ENCODE peak calls at places on chromosomes 2 and 18, in four cellular contexts. One of them, this sample, is unnamed.

GRCh38 chr18:37720706-37721105 is 155.1 kb upstream of the CELF4 start:
- DNase-seq in Peyer's patch: no peak
- DNase-seq in adrenal gland: no peak
- DNase-seq in heart left ventricle: no peak
- DNase-seq in this sample: peak

GRCh38 chr2:65574911-65575444 is 142.6 kb upstream of the SPRED2 start:
- DNase-seq in Peyer's patch: no peak
- DNase-seq in adrenal gland: no peak
- DNase-seq in heart left ventricle: no peak
- DNase-seq in this sample: no peak

GRCh38 chr2:99707592-99707991 is 217.8 kb upstream of the REV1 start:
- DNase-seq in heart left ventricle: no peak
- DNase-seq in adrenal gland: no peak
- DNase-seq in Peyer's patch: no peak
- DNase-seq in this sample: no peak

GRCh38 chr2:230184727-230185578 is 34.8 kb downstream of the SP110 start:
- DNase-seq in adrenal gland: no peak
- DNase-seq in Peyer's patch: no peak
- DNase-seq in heart left ventricle: no peak
- DNase-seq in this sample: no peak

GRCh38 chr2:172021074-172021931 is 21.6 kb downstream of the METAP1D start:
- DNase-seq in adrenal gland: no peak
- DNase-seq in heart left ventricle: no peak
- DNase-seq in Peyer's patch: no peak
- DNase-seq in this sample: no peak

GRCh38 chr2:239824051-239824694 is 201.0 kb downstream of the NDUFA10 start:
- DNase-seq in Peyer's patch: peak
- DNase-seq in adrenal gland: no peak
- DNase-seq in heart left ventricle: no peak
- DNase-seq in this sample: peak

GRCh38 chr2:73258186-73258912 is 24.2 kb downstream of the CCT7 start:
- DNase-seq in Peyer's patch: no peak
- DNase-seq in adrenal gland: no peak
- DNase-seq in heart left ventricle: no peak
- DNase-seq in this sample: peak

GRCh38 chr2:65661980-65662653 is 229.7 kb upstream of the SPRED2 start:
- DNase-seq in heart left ventricle: no peak
- DNase-seq in adrenal gland: no peak
- DNase-seq in Peyer's patch: no peak
- DNase-seq in this sample: no peak

GRCh38 chr2:97005353-97005752 is 19.0 kb upstream of the FAM178B start:
- DNase-seq in Peyer's patch: no peak
- DNase-seq in heart left ventricle: no peak
- DNase-seq in adrenal gland: no peak
- DNase-seq in this sample: no peak

GRCh38 chr2:30666307-30666874 is 140.9 kb downstream of the CAPN13 start:
- DNase-seq in heart left ventricle: no peak
- DNase-seq in adrenal gland: peak
- DNase-seq in Peyer's patch: no peak
- DNase-seq in this sample: no peak

GRCh38 chr2:201363857-201364560 is 6.9 kb upstream of the FLACC1 start:
- DNase-seq in Peyer's patch: no peak
- DNase-seq in heart left ventricle: no peak
- DNase-seq in adrenal gland: no peak
- DNase-seq in this sample: no peak

GRCh38 chr2:145380436-145381017 is 860.6 kb upstream of the ZEB2 start:
- DNase-seq in Peyer's patch: no peak
- DNase-seq in adrenal gland: no peak
- DNase-seq in heart left ventricle: no peak
- DNase-seq in this sample: no peak

GRCh38 chr2:64036343-64036742 is 17.1 kb upstream of the VPS54 start:
- DNase-seq in heart left ventricle: no peak
- DNase-seq in adrenal gland: no peak
- DNase-seq in Peyer's patch: no peak
- DNase-seq in this sample: no peak

GRCh38 chr2:202064206-202064880 is 8.7 kb upstream of the KIAA2012 start:
- DNase-seq in adrenal gland: no peak
- DNase-seq in Peyer's patch: no peak
- DNase-seq in heart left ventricle: peak
- DNase-seq in this sample: no peak

GRCh38 chr2:215874418-215874817 is 138.9 kb downstream of the MREG start:
- DNase-seq in heart left ventricle: no peak
- DNase-seq in Peyer's patch: no peak
- DNase-seq in adrenal gland: no peak
- DNase-seq in this sample: no peak

GRCh38 chr2:54975598-54976507 is 74.4 kb downstream of the RTN4 start:
- DNase-seq in adrenal gland: no peak
- DNase-seq in heart left ventricle: no peak
- DNase-seq in Peyer's patch: no peak
- DNase-seq in this sample: no peak

GRCh38 chr2:234444888-234445287 is 52.0 kb downstream of the ARL4C start:
- DNase-seq in Peyer's patch: peak
- DNase-seq in heart left ventricle: no peak
- DNase-seq in adrenal gland: peak
- DNase-seq in this sample: no peak

GRCh38 chr2:3174626-3175567 is 202.7 kb downstream of the EIPR1 start:
- DNase-seq in Peyer's patch: no peak
- DNase-seq in adrenal gland: no peak
- DNase-seq in heart left ventricle: no peak
- DNase-seq in this sample: peak

GRCh38 chr2:70994445-70995226 is at the start of gene TEX261:
- DNase-seq in Peyer's patch: peak
- DNase-seq in heart left ventricle: peak
- DNase-seq in adrenal gland: peak
- DNase-seq in this sample: peak

GRCh38 chr2:175169191-175169590 is 1.2 kb upstream of the ATF2 start:
- DNase-seq in adrenal gland: no peak
- DNase-seq in heart left ventricle: no peak
- DNase-seq in Peyer's patch: no peak
- DNase-seq in this sample: no peak

GRCh38 chr2:175166216-175166824 is 1.7 kb downstream of the ATF2 start:
- DNase-seq in Peyer's patch: no peak
- DNase-seq in heart left ventricle: no peak
- DNase-seq in adrenal gland: no peak
- DNase-seq in this sample: no peak

GRCh38 chr2:175167076-175167791 is 769 bp downstream of the ATF2 start:
- DNase-seq in adrenal gland: peak
- DNase-seq in heart left ventricle: no peak
- DNase-seq in Peyer's patch: peak
- DNase-seq in this sample: peak

GRCh38 chr2:175167792-175168563 is at the start of gene ATF2:
- DNase-seq in heart left ventricle: peak
- DNase-seq in Peyer's patch: peak
- DNase-seq in adrenal gland: peak
- DNase-seq in this sample: peak

DNA sequence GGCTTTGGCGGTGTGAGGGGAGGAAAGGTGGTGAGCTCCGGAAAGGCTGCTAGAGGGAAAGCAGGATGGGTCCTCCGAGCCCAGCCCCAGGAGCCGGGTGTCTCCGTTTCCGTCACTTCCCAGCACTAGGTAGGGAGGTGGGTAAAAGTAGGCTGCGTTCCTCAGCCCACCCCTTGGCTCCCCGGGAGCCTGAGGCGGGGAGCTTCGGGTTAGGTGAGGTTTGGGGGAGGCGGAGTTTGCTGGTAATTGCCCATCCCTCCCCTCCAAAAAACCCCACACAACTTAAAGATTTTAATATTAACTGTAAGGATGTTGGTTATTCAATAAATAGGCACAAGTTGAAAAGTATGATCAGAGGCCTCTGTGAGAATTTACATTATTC is 552 bp upstream of the ATF2 start:
- DNase-seq in heart left ventricle: no peak
- DNase-seq in adrenal gland: no peak
- DNase-seq in Peyer's patch: no peak
- DNase-seq in this sample: no peak
- TF ChIP-seq POLR2A in heart left ventricle: no peak
- TF ChIP-seq POLR2A in adrenal gland: no peak
- TF ChIP-seq POLR2A in Peyer's patch: peak
- TF ChIP-seq POLR2A in this sample: peak

DNA sequence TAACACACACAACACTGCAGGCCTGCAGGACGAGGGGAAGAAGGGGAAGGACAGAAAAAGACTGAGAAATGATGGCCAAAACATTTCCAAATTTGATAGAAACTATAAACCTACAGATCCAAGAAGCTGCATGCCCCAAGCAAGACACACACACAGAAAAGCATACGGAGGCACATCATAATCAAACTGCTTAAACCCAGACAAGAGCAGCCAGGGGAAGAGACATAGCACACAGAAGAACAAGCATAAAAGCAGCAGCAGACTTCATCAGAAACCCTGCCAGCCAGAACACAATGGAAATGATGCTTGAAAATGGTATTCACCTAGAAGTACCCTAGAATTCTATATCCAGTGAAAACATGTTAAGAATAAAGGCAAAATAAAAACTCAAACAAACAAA is 57.2 kb upstream of the RNU4ATAC start:
- DNase-seq in Peyer's patch: no peak
- DNase-seq in heart left ventricle: no peak
- DNase-seq in adrenal gland: no peak
- DNase-seq in this sample: no peak
- H3K27ac ChIP-seq in Peyer's patch: no peak
- H3K27ac ChIP-seq in heart left ventricle: no peak
- H3K27ac ChIP-seq in adrenal gland: no peak
- H3K27ac ChIP-seq in this sample: no peak

GRCh38 chr18:62334110-62334509 is 9.0 kb downstream of the TNFRSF11A start:
- DNase-seq in Peyer's patch: no peak
- DNase-seq in adrenal gland: no peak
- DNase-seq in heart left ventricle: no peak
- DNase-seq in this sample: no peak
- TF ChIP-seq POLR2A in Peyer's patch: no peak
- TF ChIP-seq POLR2A in adrenal gland: no peak
- TF ChIP-seq POLR2A in heart left ventricle: no peak
- TF ChIP-seq POLR2A in this sample: no peak

GRCh38 chr2:11921030-11921583 is 174.7 kb downstream of the LPIN1 start:
- DNase-seq in Peyer's patch: no peak
- DNase-seq in adrenal gland: no peak
- DNase-seq in heart left ventricle: no peak
- DNase-seq in this sample: no peak

GRCh38 chr2:11925295-11925694 is 178.9 kb downstream of the LPIN1 start:
- DNase-seq in adrenal gland: no peak
- DNase-seq in heart left ventricle: no peak
- DNase-seq in Peyer's patch: no peak
- DNase-seq in this sample: no peak

GRCh38 chr2:11919953-11920352 is 173.5 kb downstream of the LPIN1 start:
- DNase-seq in adrenal gland: no peak
- DNase-seq in heart left ventricle: no peak
- DNase-seq in Peyer's patch: no peak
- DNase-seq in this sample: no peak

GRCh38 chr2:11923935-11924334 is 177.5 kb downstream of the LPIN1 start:
- DNase-seq in adrenal gland: no peak
- DNase-seq in heart left ventricle: no peak
- DNase-seq in Peyer's patch: no peak
- DNase-seq in this sample: no peak
- H3K27ac ChIP-seq in adrenal gland: no peak
- H3K27ac ChIP-seq in heart left ventricle: no peak
- H3K27ac ChIP-seq in Peyer's patch: no peak
- H3K27ac ChIP-seq in this sample: no peak

DNA sequence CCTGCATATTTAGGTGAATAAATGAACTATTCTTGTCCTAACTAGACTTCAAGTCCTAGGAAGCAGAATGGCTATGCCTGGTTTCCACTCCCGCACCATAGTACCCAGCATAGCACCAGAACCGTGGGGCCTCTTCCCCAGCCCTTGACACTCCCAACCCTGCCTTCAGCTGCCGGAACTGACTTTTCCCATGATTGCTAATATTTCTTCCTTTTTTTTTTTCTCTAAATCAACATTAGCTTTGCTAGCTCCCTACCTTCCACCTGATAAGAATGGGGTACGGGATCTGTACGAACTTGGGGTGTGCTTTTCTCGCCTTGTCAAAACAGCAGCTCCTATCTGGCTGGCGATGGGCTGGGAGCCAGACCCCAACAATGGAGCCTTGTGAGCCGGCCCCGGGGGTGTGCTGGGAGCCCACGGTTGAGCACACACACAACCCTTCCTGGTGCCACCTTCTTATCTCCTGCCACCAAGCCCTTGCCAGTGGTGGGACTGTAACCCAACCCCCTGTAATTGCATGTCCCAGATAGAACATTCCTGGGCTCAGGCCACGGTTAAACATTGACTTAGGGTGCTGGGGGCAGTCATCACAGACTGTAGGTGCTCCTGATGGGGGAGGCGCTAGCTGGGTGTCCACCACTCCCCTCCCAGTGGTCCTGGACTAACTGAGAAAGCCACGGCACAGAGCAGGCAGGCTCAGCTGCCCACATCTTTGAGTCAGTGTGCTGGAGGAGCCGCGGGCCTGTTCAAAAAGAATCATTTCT is 213.0 kb upstream of the HAAO start:
- DNase-seq in adrenal gland: no peak
- DNase-seq in Peyer's patch: no peak
- DNase-seq in heart left ventricle: no peak
- DNase-seq in this sample: peak
- TF ChIP-seq POLR2A in adrenal gland: no peak
- TF ChIP-seq POLR2A in Peyer's patch: peak
- TF ChIP-seq POLR2A in heart left ventricle: no peak
- TF ChIP-seq POLR2A in this sample: no peak

GRCh38 chr2:37375721-37376399 is 31.4 kb downstream of the QPCT start:
- DNase-seq in adrenal gland: no peak
- DNase-seq in Peyer's patch: no peak
- DNase-seq in heart left ventricle: no peak
- DNase-seq in this sample: no peak
- H3K27ac ChIP-seq in adrenal gland: peak
- H3K27ac ChIP-seq in Peyer's patch: no peak
- H3K27ac ChIP-seq in heart left ventricle: peak
- H3K27ac ChIP-seq in this sample: peak